ENCODE peak calls at places on chromosomes 2 and 18, in five cellular contexts. One of them, this sample, is unnamed.

GRCh38 chr2:54668711-54669110 is 54.8 kb upstream of the EML6 start:
- DNase-seq in NCI-H446: no peak
- DNase-seq in stimulated activated CD8-positive, alpha-beta memory T cell treated with anti-CD3 and anti-CD28 coated beads, Interleukin-15, amount 100 ng/mL, for 1 hour: no peak
- DNase-seq in activated gamma-delta T cell treated with Interleukin-2 at 50 U/mL for 16 hours: no peak
- DNase-seq in HCEC 1CT: no peak
- DNase-seq in this sample: no peak

GRCh38 chr18:62281684-62282083 is 43.4 kb upstream of the TNFRSF11A start:
- DNase-seq in NCI-H446: no peak
- DNase-seq in stimulated activated CD8-positive, alpha-beta memory T cell treated with anti-CD3 and anti-CD28 coated beads, Interleukin-15, amount 100 ng/mL, for 1 hour: no peak
- DNase-seq in activated gamma-delta T cell treated with Interleukin-2 at 50 U/mL for 16 hours: no peak
- DNase-seq in HCEC 1CT: peak; percentile 93
- DNase-seq in this sample: no peak

GRCh38 chr2:191927319-191927867 is 80.5 kb upstream of the CAVIN2 start:
- DNase-seq in NCI-H446: peak; percentile 92
- DNase-seq in stimulated activated CD8-positive, alpha-beta memory T cell treated with anti-CD3 and anti-CD28 coated beads, Interleukin-15, amount 100 ng/mL, for 1 hour: no peak
- DNase-seq in activated gamma-delta T cell treated with Interleukin-2 at 50 U/mL for 16 hours: no peak
- DNase-seq in HCEC 1CT: peak; percentile 74
- DNase-seq in this sample: peak; percentile 58

GRCh38 chr2:231926180-231926741 is at the start of gene NPPC:
- DNase-seq in NCI-H446: no peak
- DNase-seq in stimulated activated CD8-positive, alpha-beta memory T cell treated with anti-CD3 and anti-CD28 coated beads, Interleukin-15, amount 100 ng/mL, for 1 hour: peak; percentile 11
- DNase-seq in activated gamma-delta T cell treated with Interleukin-2 at 50 U/mL for 16 hours: no peak
- DNase-seq in HCEC 1CT: peak; percentile 15
- DNase-seq in this sample: no peak

GRCh38 chr2:140416577-140416976 is 1636.4 kb upstream of the NXPH2 start:
- DNase-seq in NCI-H446: no peak
- DNase-seq in stimulated activated CD8-positive, alpha-beta memory T cell treated with anti-CD3 and anti-CD28 coated beads, Interleukin-15, amount 100 ng/mL, for 1 hour: no peak
- DNase-seq in activated gamma-delta T cell treated with Interleukin-2 at 50 U/mL for 16 hours: no peak
- DNase-seq in HCEC 1CT: no peak
- DNase-seq in this sample: no peak

GRCh38 chr2:28449126-28449488 is 46.8 kb upstream of the PLB1 start:
- DNase-seq in NCI-H446: no peak
- DNase-seq in stimulated activated CD8-positive, alpha-beta memory T cell treated with anti-CD3 and anti-CD28 coated beads, Interleukin-15, amount 100 ng/mL, for 1 hour: no peak
- DNase-seq in activated gamma-delta T cell treated with Interleukin-2 at 50 U/mL for 16 hours: no peak
- DNase-seq in HCEC 1CT: no peak
- DNase-seq in this sample: no peak

GRCh38 chr2:230418341-230419016 is 2.5 kb downstream of the SP100 start:
- DNase-seq in NCI-H446: no peak
- DNase-seq in stimulated activated CD8-positive, alpha-beta memory T cell treated with anti-CD3 and anti-CD28 coated beads, Interleukin-15, amount 100 ng/mL, for 1 hour: no peak
- DNase-seq in activated gamma-delta T cell treated with Interleukin-2 at 50 U/mL for 16 hours: no peak
- DNase-seq in HCEC 1CT: peak; percentile 87
- DNase-seq in this sample: no peak

GRCh38 chr2:148670773-148671172 is 26.2 kb downstream of the EPC2 start:
- DNase-seq in NCI-H446: no peak
- DNase-seq in stimulated activated CD8-positive, alpha-beta memory T cell treated with anti-CD3 and anti-CD28 coated beads, Interleukin-15, amount 100 ng/mL, for 1 hour: no peak
- DNase-seq in activated gamma-delta T cell treated with Interleukin-2 at 50 U/mL for 16 hours: no peak
- DNase-seq in HCEC 1CT: peak; percentile 59
- DNase-seq in this sample: no peak

GRCh38 chr18:11655605-11655932 is 33.5 kb upstream of the GNAL start:
- DNase-seq in NCI-H446: no peak
- DNase-seq in stimulated activated CD8-positive, alpha-beta memory T cell treated with anti-CD3 and anti-CD28 coated beads, Interleukin-15, amount 100 ng/mL, for 1 hour: no peak
- DNase-seq in activated gamma-delta T cell treated with Interleukin-2 at 50 U/mL for 16 hours: no peak
- DNase-seq in HCEC 1CT: no peak
- DNase-seq in this sample: no peak

GRCh38 chr2:121626777-121627524 is 22.3 kb downstream of the CLASP1 start:
- DNase-seq in NCI-H446: no peak
- DNase-seq in stimulated activated CD8-positive, alpha-beta memory T cell treated with anti-CD3 and anti-CD28 coated beads, Interleukin-15, amount 100 ng/mL, for 1 hour: no peak
- DNase-seq in activated gamma-delta T cell treated with Interleukin-2 at 50 U/mL for 16 hours: no peak
- DNase-seq in HCEC 1CT: peak; percentile 45
- DNase-seq in this sample: no peak

GRCh38 chr18:35039633-35040032 is 1.6 kb upstream of the MAPRE2 start:
- DNase-seq in NCI-H446: no peak
- DNase-seq in stimulated activated CD8-positive, alpha-beta memory T cell treated with anti-CD3 and anti-CD28 coated beads, Interleukin-15, amount 100 ng/mL, for 1 hour: no peak
- DNase-seq in activated gamma-delta T cell treated with Interleukin-2 at 50 U/mL for 16 hours: no peak
- DNase-seq in HCEC 1CT: peak; percentile 45
- DNase-seq in this sample: no peak

GRCh38 chr2:7392076-7392787 is 475.0 kb downstream of the RNF144A start:
- DNase-seq in NCI-H446: no peak
- DNase-seq in stimulated activated CD8-positive, alpha-beta memory T cell treated with anti-CD3 and anti-CD28 coated beads, Interleukin-15, amount 100 ng/mL, for 1 hour: no peak
- DNase-seq in activated gamma-delta T cell treated with Interleukin-2 at 50 U/mL for 16 hours: no peak
- DNase-seq in HCEC 1CT: no peak
- DNase-seq in this sample: no peak

GRCh38 chr2:200199576-200200263 is 106.8 kb upstream of the SPATS2L start:
- DNase-seq in NCI-H446: no peak
- DNase-seq in stimulated activated CD8-positive, alpha-beta memory T cell treated with anti-CD3 and anti-CD28 coated beads, Interleukin-15, amount 100 ng/mL, for 1 hour: no peak
- DNase-seq in activated gamma-delta T cell treated with Interleukin-2 at 50 U/mL for 16 hours: no peak
- DNase-seq in HCEC 1CT: no peak
- DNase-seq in this sample: no peak

GRCh38 chr18:55877321-55877720 is 289.3 kb upstream of the TCF4 start:
- DNase-seq in NCI-H446: no peak
- DNase-seq in stimulated activated CD8-positive, alpha-beta memory T cell treated with anti-CD3 and anti-CD28 coated beads, Interleukin-15, amount 100 ng/mL, for 1 hour: no peak
- DNase-seq in activated gamma-delta T cell treated with Interleukin-2 at 50 U/mL for 16 hours: no peak
- DNase-seq in HCEC 1CT: no peak
- DNase-seq in this sample: no peak

GRCh38 chr2:191910518-191910917 is 63.6 kb upstream of the CAVIN2 start:
- DNase-seq in NCI-H446: no peak
- DNase-seq in stimulated activated CD8-positive, alpha-beta memory T cell treated with anti-CD3 and anti-CD28 coated beads, Interleukin-15, amount 100 ng/mL, for 1 hour: no peak
- DNase-seq in activated gamma-delta T cell treated with Interleukin-2 at 50 U/mL for 16 hours: no peak
- DNase-seq in HCEC 1CT: peak; percentile 86
- DNase-seq in this sample: no peak

GRCh38 chr2:237194081-237194480 is 108.4 kb downstream of the COPS8 start:
- DNase-seq in NCI-H446: no peak
- DNase-seq in stimulated activated CD8-positive, alpha-beta memory T cell treated with anti-CD3 and anti-CD28 coated beads, Interleukin-15, amount 100 ng/mL, for 1 hour: no peak
- DNase-seq in activated gamma-delta T cell treated with Interleukin-2 at 50 U/mL for 16 hours: no peak
- DNase-seq in HCEC 1CT: no peak
- DNase-seq in this sample: no peak

GRCh38 chr2:200104015-200104414 is 148.6 kb downstream of the MAIP1 start:
- DNase-seq in NCI-H446: no peak
- DNase-seq in stimulated activated CD8-positive, alpha-beta memory T cell treated with anti-CD3 and anti-CD28 coated beads, Interleukin-15, amount 100 ng/mL, for 1 hour: no peak
- DNase-seq in activated gamma-delta T cell treated with Interleukin-2 at 50 U/mL for 16 hours: no peak
- DNase-seq in HCEC 1CT: peak; percentile 60
- DNase-seq in this sample: no peak

GRCh38 chr18:2337552-2338141 is 233.7 kb downstream of the METTL4 start:
- DNase-seq in NCI-H446: no peak
- DNase-seq in stimulated activated CD8-positive, alpha-beta memory T cell treated with anti-CD3 and anti-CD28 coated beads, Interleukin-15, amount 100 ng/mL, for 1 hour: peak; percentile 18
- DNase-seq in activated gamma-delta T cell treated with Interleukin-2 at 50 U/mL for 16 hours: peak; percentile 13
- DNase-seq in HCEC 1CT: peak; percentile 31
- DNase-seq in this sample: no peak

This sample was measured in cerebellum.